ENCODE peak calls at places on chromosome 16, in five cellular contexts. K is neural progenitor cell, E is MM.1S, L is mammary epithelial cell, U is GM23338. T is an unnamed sample. For H3K79me2, the result is how much of the 10 kb centered on the place peaks cover.

GRCh38 chr16:30005341-30006094 is 5.3 kb downstream of the DOC2A start:
- DNase-seq in K (peak), E (peak), L (no peak), U (peak), T (peak)

GRCh38 chr16:84087461-84088151 is 29.1 kb downstream of the MBTPS1 start:
- DNase-seq in K (no peak), E (peak), L (no peak), U (no peak), T (peak)

GRCh38 chr16:67155305-67156145 is 4.2 kb downstream of the TRADD start:
- DNase-seq in K (peak), E (peak), L (peak), U (peak), T (peak)

GRCh38 chr16:27174007-27174406 is 29.3 kb upstream of the KDM8 start:
- DNase-seq in K (no peak), E (peak), L (no peak), U (no peak), T (no peak)

GRCh38 chr16:88810166-88810867 is 1.4 kb downstream of the APRT start:
- DNase-seq in K (no peak), E (no peak), L (peak), U (no peak), T (no peak)

GRCh38 chr16:83722501-83723183 is 85.1 kb upstream of the HSBP1 start:
- DNase-seq in K (no peak), E (no peak), L (no peak), U (no peak), T (peak)

GRCh38 chr16:83439412-83439811 is 368.4 kb upstream of the HSBP1 start:
- DNase-seq in K (no peak), E (no peak), L (no peak), U (no peak), T (no peak)

GRCh38 chr16:53132406-53132805 is 77.6 kb downstream of the CHD9 start:
- DNase-seq in K (no peak), E (no peak), L (no peak), U (no peak), T (no peak)

GRCh38 chr16:88549671-88550643 is 20.2 kb upstream of the ZC3H18 start:
- DNase-seq in K (no peak), E (no peak), L (no peak), U (no peak), T (no peak)

GRCh38 chr16:30858111-30858495 is 35.8 kb downstream of the BCL7C start:
- DNase-seq in K (no peak), E (no peak), L (no peak), U (no peak), T (no peak)

GRCh38 chr16:68715471-68715870 is 21.6 kb upstream of the CDH1 start:
- DNase-seq in K (no peak), E (no peak), L (no peak), U (no peak), T (no peak)

GRCh38 chr16:54171855-54172537 is 114.6 kb downstream of the IRX3 start:
- DNase-seq in K (peak), E (no peak), L (peak), U (peak), T (peak)

GRCh38 chr16:90077240-90077756 is at the start of gene PRDM7:
- DNase-seq in K (peak), E (peak), L (peak), U (peak), T (peak)

DNA sequence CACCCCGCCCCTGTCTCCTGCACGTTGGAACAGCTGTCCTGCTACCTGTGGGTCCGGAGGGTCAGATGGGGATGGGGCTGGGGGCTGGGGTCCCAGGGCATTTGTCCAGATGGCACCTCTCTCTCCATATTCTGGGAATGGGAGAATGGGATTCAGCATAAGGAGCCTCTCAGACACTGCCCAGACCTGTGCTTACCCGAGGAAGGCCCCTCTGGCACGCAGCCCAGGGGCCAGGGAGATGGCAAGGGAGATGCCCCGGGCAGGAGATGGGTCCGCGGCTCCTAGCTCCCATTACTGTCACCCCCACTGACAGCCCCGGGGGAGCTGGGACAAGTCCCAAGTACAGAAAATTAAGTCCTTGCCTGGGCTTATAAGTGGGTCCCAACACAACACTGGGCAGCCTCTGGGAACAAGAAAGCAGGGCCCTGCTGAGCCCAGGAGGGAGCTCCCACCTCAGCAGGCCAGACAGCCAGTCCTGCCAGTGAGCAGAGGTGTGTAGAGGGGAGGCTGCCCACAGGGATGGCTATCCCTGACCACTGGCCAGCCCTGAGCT is 1.8 kb downstream of the VASN start:
- DNase-seq in K (no peak), E (no peak), L (peak), U (no peak), T (no peak)
- H3K27ac ChIP-seq in K (no peak), E (no peak), L (peak), U (peak), T (peak)

DNA sequence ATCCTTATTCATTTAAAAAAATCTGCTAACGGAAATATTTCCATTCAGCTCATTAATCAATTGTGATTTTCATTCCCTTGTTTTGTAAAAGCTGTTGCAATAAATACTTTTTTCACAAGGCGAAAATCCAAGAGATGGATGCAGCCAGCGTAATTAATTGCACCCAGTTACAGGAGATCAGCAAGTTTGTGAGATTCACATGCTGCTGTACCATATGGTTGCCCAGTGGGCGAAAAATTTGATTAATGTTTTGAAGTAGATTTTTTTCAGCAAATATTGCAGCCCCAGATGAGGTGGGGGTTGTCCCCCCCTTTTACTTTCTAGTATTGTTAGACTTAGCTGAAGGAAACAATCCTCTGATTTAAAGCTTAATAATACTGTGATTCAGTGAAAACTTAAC is 186.6 kb downstream of the WWOX start:
- DNase-seq in K (no peak), E (no peak), L (no peak), U (no peak), T (no peak)
- H3K79me2 ChIP-seq in K (under half), E (under half), L (under half), U (under half), T (under half)

GRCh38 chr16:19328364-19328763 is 42.8 kb downstream of the CLEC19A start:
- DNase-seq in K (no peak), E (no peak), L (no peak), U (no peak), T (no peak)
- H3K27ac ChIP-seq in K (no peak), E (no peak), L (no peak), U (no peak), T (no peak)

DNA sequence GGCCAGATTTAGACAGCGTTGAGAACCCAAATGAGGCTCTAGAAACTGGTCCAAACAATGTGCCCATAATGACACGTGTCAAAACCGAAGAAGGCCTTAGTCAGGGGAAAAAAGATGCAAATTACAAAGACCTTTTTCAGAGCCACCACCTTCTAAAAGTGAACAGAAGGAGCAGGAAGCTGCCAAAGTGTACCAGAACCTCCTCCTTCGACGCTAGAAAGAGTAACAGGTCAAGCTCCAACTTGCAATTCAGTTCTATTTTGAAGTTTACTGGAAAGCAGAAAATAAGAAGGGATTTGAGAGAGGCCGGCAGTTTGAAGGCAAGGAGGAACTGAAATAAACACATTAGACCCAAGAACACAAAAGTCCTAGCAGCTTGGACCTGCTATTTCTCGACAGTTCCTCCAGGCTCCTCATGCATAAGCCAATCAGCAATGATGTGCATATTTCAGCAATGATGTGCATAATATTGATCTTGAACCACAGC is 61.8 kb downstream of the XYLT1 start:
- DNase-seq in K (no peak), E (peak), L (no peak), U (no peak), T (no peak)
- H3K79me2 ChIP-seq in K (under half), E (half or more), L (under half), U (under half), T (under half)

DNA sequence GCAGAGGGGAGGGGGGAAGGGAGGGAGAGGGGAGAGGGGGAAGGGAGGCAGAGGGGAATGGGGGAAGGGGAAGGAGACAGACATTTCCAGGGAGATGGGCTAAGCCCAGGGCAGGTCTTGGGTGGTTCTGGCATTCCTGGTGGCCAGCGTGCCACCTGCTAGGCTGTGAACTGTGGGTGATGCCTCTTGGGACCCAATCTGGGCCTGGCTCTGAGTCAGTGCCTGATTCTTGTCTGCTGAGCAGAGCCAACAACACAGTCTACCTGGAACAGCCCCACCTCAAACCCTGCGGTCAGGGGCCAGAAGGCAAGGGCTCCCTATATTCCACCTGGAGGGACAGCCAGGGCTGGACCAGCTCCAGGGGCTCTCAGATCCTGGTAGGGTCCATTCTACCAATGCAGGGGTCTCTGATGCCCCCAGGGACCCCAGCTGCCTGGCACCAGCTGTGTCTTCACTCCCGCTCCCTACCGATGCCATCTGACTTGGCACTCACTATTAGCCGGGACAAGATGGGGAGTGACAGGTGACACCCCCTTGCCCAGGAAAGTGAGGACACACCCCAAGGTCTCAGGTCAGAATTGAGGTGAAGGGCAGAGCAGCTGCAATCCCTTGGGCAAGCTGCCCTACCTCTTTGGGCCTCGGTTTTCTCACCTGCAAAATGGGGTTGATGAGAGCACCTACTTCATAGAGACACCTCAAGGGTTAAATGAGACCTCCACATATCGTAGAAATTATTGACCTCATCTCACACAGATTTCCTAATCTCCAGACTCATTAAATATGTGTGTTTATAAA is 87.2 kb downstream of the LITAF start:
- DNase-seq in K (no peak), E (no peak), L (peak), U (peak), T (no peak)
- H3K27ac ChIP-seq in K (no peak), E (no peak), L (no peak), U (no peak), T (no peak)

GRCh38 chr16:85633438-85633743 is 20.3 kb downstream of the GSE1 start:
- DNase-seq in K (no peak), E (no peak), L (no peak), U (no peak), T (no peak)

GRCh38 chr16:85633888-85634287 is 20.8 kb downstream of the GSE1 start:
- DNase-seq in K (no peak), E (no peak), L (no peak), U (no peak), T (no peak)

GRCh38 chr16:85631230-85631629 is 18.1 kb downstream of the GSE1 start:
- DNase-seq in K (no peak), E (no peak), L (no peak), U (no peak), T (no peak)

GRCh38 chr16:85632709-85633437 is 19.8 kb downstream of the GSE1 start:
- DNase-seq in K (no peak), E (no peak), L (no peak), U (no peak), T (no peak)

GRCh38 chr16:85631802-85632393 is 18.8 kb downstream of the GSE1 start:
- DNase-seq in K (no peak), E (no peak), L (no peak), U (no peak), T (no peak)
- H3K79me2 ChIP-seq in K (half or more), E (under half), L (under half), U (half or more), T (under half)

GRCh38 chr16:397135-397661 is at the start of gene NME4:
- DNase-seq in K (peak), E (peak), L (no peak), U (peak), T (no peak)

GRCh38 chr16:398551-399277 is 1.7 kb downstream of the NME4 start:
- DNase-seq in K (peak), E (no peak), L (no peak), U (peak), T (no peak)

GRCh38 chr16:400061-400540 is 1.6 kb upstream of the DECR2 start:
- DNase-seq in K (no peak), E (no peak), L (no peak), U (peak), T (no peak)

GRCh38 chr16:397736-398332 is 835 bp downstream of the NME4 start:
- DNase-seq in K (peak), E (peak), L (no peak), U (peak), T (peak)

GRCh38 chr16:399278-400019 is 2.2 kb upstream of the DECR2 start:
- DNase-seq in K (no peak), E (no peak), L (no peak), U (no peak), T (no peak)
- H3K27ac ChIP-seq in K (no peak), E (no peak), L (no peak), U (peak), T (no peak)